ENCODE peak calls at places on chromosomes 6 and 20, in ten cellular contexts. R, Z, C, G, D, Q, B, I, N and M are unnamed samples.

GRCh38 chr6:118876814-118877213 is 17.1 kb upstream of the ASF1A start:
- DNase-seq in R (no peak), Z (no peak), C (no peak), G (no peak), D (no peak), Q (no peak), B (no peak), I (no peak), N (no peak), M (no peak)

GRCh38 chr6:96015321-96015790 is 418 bp upstream of the FUT9 start:
- DNase-seq in R (no peak), Z (no peak), C (no peak), G (no peak), D (no peak), Q (peak), B (no peak), I (peak), N (no peak), M (no peak)

GRCh38 chr6:132830236-132830799 is 15.9 kb downstream of the RPS12 start:
- DNase-seq in R (no peak), Z (peak), C (no peak), G (no peak), D (no peak), Q (no peak), B (peak), I (no peak), N (no peak), M (peak)

GRCh38 chr20:49685161-49685601 is 28.5 kb downstream of the B4GALT5 start:
- DNase-seq in R (no peak), Z (no peak), C (no peak), G (peak), D (peak), Q (peak), B (peak), I (peak), N (no peak), M (no peak)

GRCh38 chr6:52306972-52307849 is 22.7 kb upstream of the MCM3 start:
- DNase-seq in R (no peak), Z (no peak), C (no peak), G (no peak), D (no peak), Q (no peak), B (no peak), I (no peak), N (no peak), M (no peak)

GRCh38 chr6:97626586-97627441 is 343.8 kb upstream of the MMS22L start:
- DNase-seq in R (no peak), Z (peak), C (no peak), G (no peak), D (no peak), Q (no peak), B (peak), I (peak), N (peak), M (no peak)

GRCh38 chr6:16548121-16548520 is 213.1 kb downstream of the ATXN1 start:
- DNase-seq in R (no peak), Z (no peak), C (no peak), G (no peak), D (no peak), Q (no peak), B (no peak), I (no peak), N (no peak), M (no peak)

GRCh38 chr20:53629436-53629835 is 35.8 kb upstream of the ZNF217 start:
- DNase-seq in R (no peak), Z (no peak), C (no peak), G (no peak), D (no peak), Q (no peak), B (no peak), I (no peak), N (no peak), M (no peak)

GRCh38 chr20:61287583-61287982 is 35.5 kb downstream of the CDH4 start:
- DNase-seq in R (no peak), Z (no peak), C (no peak), G (no peak), D (no peak), Q (no peak), B (no peak), I (no peak), N (no peak), M (no peak)

GRCh38 chr6:108927927-108928326 is 79.7 kb downstream of the ARMC2 start:
- DNase-seq in R (no peak), Z (no peak), C (no peak), G (no peak), D (no peak), Q (no peak), B (no peak), I (no peak), N (no peak), M (no peak)

GRCh38 chr20:19113343-19113930 is 99.0 kb upstream of the SLC24A3 start:
- DNase-seq in R (no peak), Z (no peak), C (no peak), G (no peak), D (no peak), Q (no peak), B (no peak), I (no peak), N (no peak), M (no peak)

GRCh38 chr20:32535316-32535952 is 49.7 kb downstream of the NOL4L start:
- DNase-seq in R (no peak), Z (peak), C (no peak), G (no peak), D (no peak), Q (peak), B (no peak), I (no peak), N (no peak), M (no peak)

GRCh38 chr6:11025911-11026635 is 18.0 kb downstream of the ELOVL2 start:
- DNase-seq in R (no peak), Z (peak), C (no peak), G (no peak), D (no peak), Q (no peak), B (no peak), I (no peak), N (no peak), M (no peak)

GRCh38 chr6:116840091-116840490 is 11.2 kb upstream of the GPRC6A start:
- DNase-seq in R (no peak), Z (no peak), C (no peak), G (no peak), D (no peak), Q (no peak), B (peak), I (no peak), N (no peak), M (no peak)

GRCh38 chr6:160041608-160042007 is 72.7 kb downstream of the IGF2R start:
- DNase-seq in R (no peak), Z (no peak), C (peak), G (peak), D (no peak), Q (peak), B (peak), I (peak), N (peak), M (peak)

GRCh38 chr6:108689279-108690161 is 128.8 kb downstream of the FOXO3 start:
- DNase-seq in R (no peak), Z (no peak), C (peak), G (peak), D (peak), Q (no peak), B (peak), I (peak), N (peak), M (no peak)

GRCh38 chr6:27605401-27606342 is 132.8 kb upstream of the ZNF184 start:
- DNase-seq in R (no peak), Z (no peak), C (no peak), G (no peak), D (no peak), Q (no peak), B (peak), I (no peak), N (no peak), M (peak)

GRCh38 chr20:14775778-14776177 is 438.4 kb upstream of the FLRT3 start:
- DNase-seq in R (no peak), Z (no peak), C (peak), G (no peak), D (no peak), Q (peak), B (peak), I (no peak), N (peak), M (peak)

GRCh38 chr6:6694825-6695710 is 106.5 kb downstream of the LY86 start:
- DNase-seq in R (no peak), Z (no peak), C (no peak), G (no peak), D (no peak), Q (no peak), B (no peak), I (no peak), N (no peak), M (no peak)

GRCh38 chr20:14055127-14055742 is 59.9 kb downstream of the MACROD2 start:
- DNase-seq in R (peak), Z (peak), C (peak), G (no peak), D (peak), Q (peak), B (peak), I (no peak), N (peak), M (peak)

GRCh38 chr20:10541668-10542411 is 106.7 kb downstream of the SLX4IP start:
- DNase-seq in R (no peak), Z (no peak), C (no peak), G (no peak), D (no peak), Q (no peak), B (no peak), I (no peak), N (no peak), M (peak)

GRCh38 chr6:31048090-31048489 is 37.8 kb downstream of the MUC22 start:
- DNase-seq in R (no peak), Z (no peak), C (no peak), G (no peak), D (no peak), Q (no peak), B (no peak), I (no peak), N (no peak), M (no peak)

GRCh38 chr20:7196481-7196880 is 429.0 kb downstream of the BMP2 start:
- DNase-seq in R (no peak), Z (no peak), C (no peak), G (no peak), D (no peak), Q (no peak), B (no peak), I (no peak), N (peak), M (no peak)

GRCh38 chr6:8705435-8706020 is 270.2 kb upstream of the SLC35B3 start:
- DNase-seq in R (no peak), Z (no peak), C (no peak), G (no peak), D (no peak), Q (no peak), B (no peak), I (no peak), N (no peak), M (no peak)

GRCh38 chr6:105791569-105792318 is 294.4 kb upstream of the PRDM1 start:
- DNase-seq in R (no peak), Z (no peak), C (no peak), G (no peak), D (no peak), Q (no peak), B (no peak), I (no peak), N (no peak), M (no peak)